ENCODE peak calls at places on chromosome 7, in four cellular contexts. S is astrocyte, N is H1, V is GM23338. U is an unnamed sample.

GRCh38 chr7:90773269-90773668 is 177.1 kb downstream of the CDK14 start:
- DNase-seq in S (no peak), N (no peak), V (no peak), U (no peak)

GRCh38 chr7:5380350-5381210 is 43.1 kb downstream of the TNRC18 start:
- DNase-seq in S (no peak), N (no peak), V (no peak), U (no peak)

GRCh38 chr7:4706384-4707032 is 24.4 kb downstream of the FOXK1 start:
- DNase-seq in S (peak), N (peak), V (peak), U (peak)

GRCh38 chr7:128115821-128116723 is 84.8 kb upstream of the LRRC4 start:
- DNase-seq in S (no peak), N (peak), V (peak), U (no peak)

GRCh38 chr7:78530351-78530750 is 731.8 kb downstream of the PHTF2 start:
- DNase-seq in S (peak), N (no peak), V (no peak), U (peak)

GRCh38 chr7:102453319-102453718 is 11.3 kb downstream of the ALKBH4 start:
- DNase-seq in S (no peak), N (no peak), V (no peak), U (no peak)

GRCh38 chr7:95642173-95642572 is 45.9 kb upstream of the PDK4 start:
- DNase-seq in S (no peak), N (no peak), V (no peak), U (no peak)

GRCh38 chr7:144834516-144835165 is 1.2 kb downstream of the TPK1 start:
- DNase-seq in S (no peak), N (no peak), V (peak), U (peak)

GRCh38 chr7:124722292-124722691 is 43.3 kb downstream of the GPR37 start:
- DNase-seq in S (peak), N (no peak), V (no peak), U (no peak)

GRCh38 chr7:2640858-2641257 is 9.1 kb downstream of the TTYH3 start:
- DNase-seq in S (no peak), N (peak), V (no peak), U (no peak)

GRCh38 chr7:29276806-29277205 is 82.2 kb downstream of the CHN2 start:
- DNase-seq in S (no peak), N (peak), V (no peak), U (no peak)

GRCh38 chr7:134649231-134649775 is 2.6 kb downstream of the BPGM start:
- DNase-seq in S (no peak), N (no peak), V (no peak), U (no peak)

GRCh38 chr7:108396094-108396493 is 60.1 kb downstream of the NRCAM start:
- DNase-seq in S (no peak), N (no peak), V (no peak), U (no peak)

GRCh38 chr7:142328006-142328405 is 70.1 kb upstream of the PRSS58 start:
- DNase-seq in S (no peak), N (no peak), V (peak), U (no peak)

GRCh38 chr7:157910446-157910845 is 573.6 kb downstream of the DNAJB6 start:
- DNase-seq in S (no peak), N (no peak), V (no peak), U (no peak)

GRCh38 chr7:25405736-25406135 is 177.4 kb upstream of the NPVF start:
- DNase-seq in S (no peak), N (no peak), V (no peak), U (no peak)

GRCh38 chr7:73717991-73718405 is 1.5 kb downstream of the STX1A start:
- DNase-seq in S (peak), N (no peak), V (no peak), U (peak)

GRCh38 chr7:6385110-6385792 is 62.5 kb downstream of the DAGLB start:
- DNase-seq in S (peak), N (no peak), V (no peak), U (peak)

GRCh38 chr7:151409555-151410404 is at the start of gene WDR86:
- DNase-seq in S (no peak), N (peak), V (peak), U (no peak)

GRCh38 chr7:12564996-12565764 is 5.3 kb upstream of the SCIN start:
- DNase-seq in S (peak), N (no peak), V (no peak), U (no peak)

GRCh38 chr7:99380823-99381663 is 6.5 kb downstream of the ARPC1B start:
- DNase-seq in S (no peak), N (no peak), V (no peak), U (no peak)

GRCh38 chr7:100568936-100569844 is 4.5 kb downstream of the SAP25 start:
- DNase-seq in S (no peak), N (peak), V (peak), U (peak)

GRCh38 chr7:52009195-52009594 is 692.6 kb upstream of the COBL start:
- DNase-seq in S (peak), N (no peak), V (no peak), U (no peak)

GRCh38 chr7:37510043-37510634 is 61.5 kb upstream of the ELMO1 start:
- DNase-seq in S (no peak), N (no peak), V (peak), U (peak)

GRCh38 chr7:17233643-17234397 is 64.6 kb upstream of the AHR start:
- DNase-seq in S (no peak), N (no peak), V (no peak), U (no peak)

GRCh38 chr7:88758355-88759215 is 915 bp upstream of the ZNF804B start:
- DNase-seq in S (peak), N (peak), V (peak), U (peak)

GRCh38 chr7:140349172-140349771 is 49.1 kb downstream of the SLC37A3 start:
- DNase-seq in S (peak), N (no peak), V (no peak), U (no peak)

GRCh38 chr7:100962537-100962936 is 6.8 kb upstream of the MUC12 start:
- DNase-seq in S (no peak), N (no peak), V (no peak), U (no peak)

GRCh38 chr7:33906697-33907096 is 1.4 kb downstream of the BMPER start:
- DNase-seq in S (no peak), N (no peak), V (no peak), U (no peak)

GRCh38 chr7:33907625-33908024 is 2.3 kb downstream of the BMPER start:
- DNase-seq in S (no peak), N (no peak), V (no peak), U (no peak)

GRCh38 chr7:33905389-33906032 is at the start of gene BMPER:
- DNase-seq in S (no peak), N (peak), V (peak), U (peak)

GRCh38 chr7:33903770-33904679 is 1.3 kb upstream of the BMPER start:
- DNase-seq in S (no peak), N (peak), V (peak), U (peak)

DNA sequence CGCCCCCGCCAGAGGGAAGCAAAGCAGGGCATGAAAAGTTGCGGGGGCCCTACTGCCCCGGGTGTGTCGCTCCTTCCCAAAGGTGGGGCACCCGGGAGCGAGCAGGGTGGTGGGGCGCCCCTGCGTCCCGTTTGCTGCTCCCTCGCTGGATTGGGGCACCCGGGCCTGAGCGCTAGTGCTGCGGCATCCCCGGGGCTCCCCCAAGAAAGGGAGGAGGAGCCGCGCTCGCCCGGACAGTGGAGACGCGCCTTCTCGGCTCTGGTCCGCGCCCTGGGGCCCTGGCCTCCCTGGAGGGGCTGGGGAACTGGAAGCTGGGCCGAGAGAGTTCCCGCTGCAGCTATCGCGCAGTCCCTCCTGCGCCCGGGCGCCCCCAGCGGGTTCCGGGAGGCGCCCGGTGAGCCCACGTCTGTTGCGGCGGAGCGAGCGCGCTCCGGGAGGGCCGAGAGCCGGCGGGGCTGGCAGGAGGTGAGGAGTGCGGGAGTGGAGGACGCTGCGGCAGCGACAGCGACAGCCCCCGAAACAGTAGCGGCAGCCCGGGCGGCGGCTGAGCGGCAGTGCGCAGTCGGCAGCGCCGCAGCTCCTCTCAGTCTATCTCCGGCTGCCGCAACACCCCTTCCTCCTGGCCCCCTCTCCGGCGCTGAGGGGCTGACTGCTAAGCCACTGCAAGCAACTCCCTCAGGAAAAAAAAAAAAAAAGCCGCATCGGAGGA is 505 bp upstream of the BMPER start:
- DNase-seq in S (no peak), N (peak), V (peak), U (peak)
- TF ChIP-seq CTCF in S (no peak), N (no peak), V (no peak), U (peak)

GRCh38 chr7:122316467-122317394 is 12.2 kb upstream of the FEZF1 start:
- DNase-seq in S (no peak), N (peak), V (peak), U (peak)
- TF ChIP-seq EZH2 in S (peak), N (peak), V (peak), U (no peak)

DNA sequence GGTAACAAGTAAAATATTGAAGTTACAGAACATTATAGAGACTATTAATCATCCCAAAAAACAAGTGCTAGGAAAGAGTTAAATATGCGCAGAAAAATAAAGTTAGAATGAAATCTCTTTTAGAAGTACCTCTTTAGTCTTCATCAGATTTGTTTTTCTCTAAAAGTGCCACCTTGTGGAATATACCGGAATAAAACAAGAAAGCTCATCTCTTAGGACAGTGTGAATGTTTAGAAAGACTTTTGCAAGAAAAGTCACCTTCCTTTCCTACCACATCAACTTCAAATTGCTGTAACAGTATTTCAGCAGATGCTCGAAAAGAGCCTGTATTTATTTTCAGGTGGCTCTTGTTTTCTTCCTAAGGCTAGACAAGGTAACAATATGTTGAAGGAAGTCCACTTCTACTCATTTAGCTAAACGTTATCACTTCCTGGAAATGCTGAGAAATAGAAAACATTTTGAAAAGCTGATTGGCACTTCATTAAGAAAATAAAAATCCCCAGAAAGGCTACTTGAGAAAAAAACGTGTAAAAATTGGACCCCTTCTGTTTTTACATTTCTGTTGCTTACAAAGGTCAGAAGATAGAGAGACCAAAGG is 19.8 kb upstream of the FAM133B start:
- DNase-seq in S (no peak), N (no peak), V (peak), U (peak)
- TF ChIP-seq CTCF in S (peak), N (peak), V (peak), U (peak)

GRCh38 chr7:26862806-26863205 is 1.6 kb downstream of the SKAP2 start:
- DNase-seq in S (no peak), N (no peak), V (no peak), U (no peak)

GRCh38 chr7:26863504-26864308 is 684 bp downstream of the SKAP2 start:
- DNase-seq in S (peak), N (no peak), V (peak), U (peak)

GRCh38 chr7:26861050-26861449 is 3.3 kb downstream of the SKAP2 start:
- DNase-seq in S (no peak), N (no peak), V (no peak), U (no peak)

GRCh38 chr7:26865094-26865388 is 651 bp upstream of the SKAP2 start:
- DNase-seq in S (no peak), N (no peak), V (peak), U (no peak)

GRCh38 chr7:26864309-26865093 is at the start of gene SKAP2:
- DNase-seq in S (peak), N (peak), V (peak), U (peak)
- TF ChIP-seq EZH2 in S (no peak), N (peak), V (no peak), U (no peak)

GRCh38 chr7:130037703-130038102 is 13.5 kb downstream of the ZC3HC1 start:
- DNase-seq in S (no peak), N (no peak), V (no peak), U (no peak)
- TF ChIP-seq CTCF in S (peak), N (no peak), V (peak), U (peak)

GRCh38 chr7:67453580-67453979 is 456.9 kb downstream of the TYW1 start:
- DNase-seq in S (no peak), N (no peak), V (no peak), U (no peak)

GRCh38 chr7:67453981-67454380 is 457.3 kb downstream of the TYW1 start:
- DNase-seq in S (no peak), N (no peak), V (no peak), U (no peak)

GRCh38 chr7:67450171-67450570 is 453.5 kb downstream of the TYW1 start:
- DNase-seq in S (no peak), N (no peak), V (no peak), U (no peak)

GRCh38 chr7:67455508-67455907 is 458.9 kb downstream of the TYW1 start:
- DNase-seq in S (no peak), N (no peak), V (no peak), U (no peak)

DNA sequence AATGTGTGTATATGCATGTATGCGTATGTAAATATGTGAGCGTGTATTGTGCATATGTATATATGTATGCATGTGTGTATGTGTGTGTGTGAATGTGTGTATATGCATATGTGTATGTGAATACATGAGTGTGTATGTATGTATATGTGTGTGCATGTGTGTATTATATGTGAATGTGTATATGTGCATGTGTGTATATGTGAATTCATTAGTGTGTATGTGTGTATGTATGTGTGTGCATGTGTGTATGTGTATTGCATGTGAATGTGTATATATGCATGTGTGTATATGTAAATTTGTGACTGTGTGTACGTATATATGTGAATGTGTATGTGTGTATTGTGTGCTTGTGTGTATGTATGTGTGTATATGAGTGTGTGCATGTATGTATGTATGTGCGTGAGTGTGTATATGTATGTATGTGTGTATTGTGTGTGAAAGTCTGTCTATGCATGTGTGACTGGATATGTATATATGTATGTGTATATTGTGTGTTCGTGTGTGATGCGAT is 455.9 kb downstream of the TYW1 start:
- DNase-seq in S (no peak), N (no peak), V (no peak), U (no peak)
- TF ChIP-seq EZH2 in S (no peak), N (no peak), V (no peak), U (no peak)

GRCh38 chr7:523436-524336 is 4.0 kb upstream of the PDGFA start:
- DNase-seq in S (no peak), N (no peak), V (no peak), U (no peak)
- TF ChIP-seq CTCF in S (no peak), N (no peak), V (no peak), U (no peak)

U was measured in A673.